ENCODE peak calls at places on chromosomes 11 and 22, in five cellular contexts. D is AG10803; S is effector CD4-positive, alpha-beta T cell; F is activated CD4-positive, alpha-beta T cell treated with anti-CD3 and anti-CD28 coated beads, Interleukin-2, amount 10 ng/mL, durations not matched to agents 7 days and 5 days; H is central memory CD4-positive, alpha-beta T cell. J is an unnamed sample.

GRCh38 chr11:67261942-67262681 is 4.2 kb upstream of the GRK2 start:
- DNase-seq in D (no peak), S (no peak), H (no peak), F (no peak), J (no peak)

GRCh38 chr11:34358666-34359547 is 1.1 kb upstream of the ABTB2 start:
- DNase-seq in H (peak), D (peak), F (peak), S (peak), J (peak)

GRCh38 chr11:44766112-44766971 is 39.6 kb downstream of the TSPAN18 start:
- DNase-seq in H (no peak), F (no peak), D (peak), S (no peak), J (peak)

GRCh38 chr22:37880668-37881440 is 25.2 kb upstream of the MICALL1 start:
- DNase-seq in S (no peak), D (peak), H (no peak), F (no peak), J (peak)

GRCh38 chr11:9722893-9723292 is 59.0 kb downstream of the SWAP70 start:
- DNase-seq in D (no peak), H (no peak), S (no peak), F (no peak), J (no peak)

GRCh38 chr11:10441652-10442503 is 13.2 kb upstream of the AMPD3 start:
- DNase-seq in D (no peak), S (no peak), H (no peak), F (peak), J (no peak)

GRCh38 chr11:63608353-63609345 is 5.6 kb downstream of the PLAAT3 start:
- DNase-seq in F (no peak), S (no peak), H (no peak), D (peak), J (peak)

GRCh38 chr11:111526501-111526900 is 11.9 kb downstream of the HOATZ start:
- DNase-seq in H (no peak), S (no peak), D (peak), F (no peak), J (no peak)

GRCh38 chr22:42993651-42994275 is 21.2 kb downstream of the PACSIN2 start:
- DNase-seq in S (no peak), H (no peak), D (peak), F (no peak), J (peak)

GRCh38 chr11:83566948-83567347 is 280.8 kb upstream of the CCDC90B start:
- DNase-seq in D (peak), H (no peak), F (no peak), S (no peak), J (peak)

GRCh38 chr11:102378818-102379217 is 31.8 kb downstream of the BIRC2 start:
- DNase-seq in H (no peak), S (no peak), D (no peak), F (no peak), J (no peak)

GRCh38 chr22:44889233-44889878 is 120.4 kb downstream of the PHF21B start:
- DNase-seq in F (no peak), H (no peak), D (no peak), S (no peak), J (no peak)

GRCh38 chr11:80118071-80118470 is 677.2 kb upstream of the TENM4 start:
- DNase-seq in S (no peak), D (no peak), H (no peak), F (no peak), J (no peak)

GRCh38 chr11:73404048-73404447 is 27.8 kb downstream of the RELT start:
- DNase-seq in H (no peak), S (no peak), D (peak), F (no peak), J (peak)

GRCh38 chr11:65569164-65569972 is 909 bp upstream of the ZNRD2 start:
- DNase-seq in D (peak), F (no peak), H (no peak), S (no peak), J (no peak)

GRCh38 chr11:34052608-34053160 is 1.2 kb downstream of the CAPRIN1 start:
- DNase-seq in D (no peak), F (no peak), H (no peak), S (peak), J (no peak)

GRCh38 chr11:43145653-43146052 is 166.1 kb upstream of the API5 start:
- DNase-seq in S (no peak), H (no peak), F (no peak), D (no peak), J (no peak)

GRCh38 chr11:83070878-83071640 is 638 bp downstream of the RAB30 start:
- DNase-seq in F (peak), H (peak), S (peak), D (peak), J (no peak)

GRCh38 chr11:46296520-46297448 is 19.3 kb downstream of the CREB3L1 start:
- DNase-seq in H (no peak), S (no peak), F (no peak), D (peak), J (peak)

GRCh38 chr22:50271519-50271970 is 1.4 kb upstream of the MAPK11 start:
- DNase-seq in F (peak), S (peak), D (peak), H (peak), J (no peak)

GRCh38 chr11:39221739-39222138 is 2237.7 kb downstream of the LRRC4C start:
- DNase-seq in S (no peak), F (no peak), H (no peak), D (no peak), J (no peak)

GRCh38 chr11:62392944-62393628 is 25.7 kb upstream of the SCGB1A1 start:
- DNase-seq in H (no peak), S (no peak), F (peak), D (no peak), J (no peak)

GRCh38 chr11:15698855-15699254 is 584.1 kb downstream of the INSC start:
- DNase-seq in F (no peak), S (no peak), H (no peak), D (no peak), J (no peak)

GRCh38 chr22:20249797-20250354 is 18.2 kb downstream of the RTN4R start:
- DNase-seq in H (no peak), D (peak), S (no peak), F (no peak), J (no peak)

GRCh38 chr11:61695917-61696316 is 15.7 kb downstream of the DAGLA start:
- DNase-seq in S (peak), D (peak), H (peak), F (peak), J (peak)

GRCh38 chr11:131409307-131409706 is 38.9 kb downstream of the NTM start:
- DNase-seq in D (no peak), F (no peak), S (no peak), H (no peak), J (no peak)

GRCh38 chr11:12215192-12215591 is 104.8 kb downstream of the MICAL2 start:
- DNase-seq in S (no peak), F (no peak), H (no peak), D (no peak), J (no peak)

GRCh38 chr11:69497221-69497787 is 15.8 kb downstream of the LINC01488 start:
- DNase-seq in F (no peak), D (peak), H (no peak), S (no peak), J (peak)

GRCh38 chr11:3796796-3797328 is 492 bp downstream of the NUP98 start:
- DNase-seq in S (no peak), F (no peak), H (no peak), D (no peak), J (no peak)

GRCh38 chr22:23722724-23723123 is 28.2 kb downstream of the ZNF70 start:
- DNase-seq in D (no peak), S (no peak), H (no peak), F (no peak), J (no peak)

GRCh38 chr22:42604403-42604802 is 10.3 kb downstream of the POLDIP3 start:
- DNase-seq in F (no peak), H (no peak), D (peak), S (no peak), J (no peak)

GRCh38 chr11:48109046-48109666 is 107.5 kb upstream of the OR4B1 start:
- DNase-seq in D (peak), H (peak), F (no peak), S (no peak), J (peak)

GRCh38 chr11:66744485-66745355 is 15.7 kb upstream of the SPTBN2 start:
- DNase-seq in F (peak), D (peak), S (peak), H (peak), J (peak)

GRCh38 chr11:15118431-15118830 is 3.7 kb downstream of the INSC start:
- DNase-seq in S (no peak), F (peak), H (no peak), D (no peak), J (no peak)

GRCh38 chr11:86623041-86623621 is 49.3 kb downstream of the ME3 start:
- DNase-seq in D (peak), H (no peak), F (no peak), S (no peak), J (no peak)